ENCODE peak calls at places on chromosomes 11 and 22, in six cellular contexts. O, V, G, E, B and C are unnamed samples.

GRCh38 chr11:46036969-46037368 is 84.3 kb downstream of the PHF21A start:
- DNase-seq in O (no peak), V (no peak), G (no peak), E (no peak), B (no peak), C (no peak)

GRCh38 chr11:131681875-131682274 is 311.5 kb downstream of the NTM start:
- DNase-seq in O (no peak), V (no peak), G (no peak), E (no peak), B (no peak), C (no peak)

GRCh38 chr11:129275825-129276224 is 83.7 kb upstream of the ARHGAP32 start:
- DNase-seq in O (no peak), V (no peak), G (peak), E (no peak), B (no peak), C (no peak)

GRCh38 chr22:46070215-46070721 is 80.1 kb upstream of the PPARA start:
- DNase-seq in O (peak), V (peak), G (peak), E (no peak), B (peak), C (peak)

GRCh38 chr22:20725987-20726558 is 47.8 kb upstream of the SERPIND1 start:
- DNase-seq in O (no peak), V (no peak), G (no peak), E (no peak), B (no peak), C (no peak)

GRCh38 chr11:135008001-135008405 is 596.0 kb upstream of the B3GAT1 start:
- DNase-seq in O (no peak), V (no peak), G (no peak), E (no peak), B (no peak), C (no peak)

GRCh38 chr22:28992565-28993326 is 68.9 kb downstream of the C22orf31 start:
- DNase-seq in O (no peak), V (no peak), G (no peak), E (no peak), B (no peak), C (no peak)

GRCh38 chr11:86182976-86183584 is 61.5 kb upstream of the EED start:
- DNase-seq in O (peak), V (no peak), G (no peak), E (no peak), B (no peak), C (peak)

GRCh38 chr11:83054904-83055380 is 16.8 kb downstream of the RAB30 start:
- DNase-seq in O (no peak), V (no peak), G (no peak), E (no peak), B (no peak), C (peak)

GRCh38 chr11:45224766-45225165 is 61.4 kb downstream of the SYT13 start:
- DNase-seq in O (no peak), V (no peak), G (no peak), E (no peak), B (no peak), C (no peak)

GRCh38 chr11:66050581-66051231 is 1.5 kb upstream of the SF3B2 start:
- DNase-seq in O (no peak), V (no peak), G (no peak), E (no peak), B (no peak), C (no peak)

GRCh38 chr11:91248199-91248807 is 976.3 kb upstream of the FAT3 start:
- DNase-seq in O (no peak), V (no peak), G (no peak), E (peak), B (peak), C (peak)

GRCh38 chr11:114738954-114739353 is 60.6 kb downstream of the NXPE2 start:
- DNase-seq in O (peak), V (peak), G (peak), E (peak), B (peak), C (peak)

GRCh38 chr11:30012346-30012745 is 4.5 kb downstream of the KCNA4 start:
- DNase-seq in O (no peak), V (no peak), G (no peak), E (no peak), B (no peak), C (no peak)

GRCh38 chr11:18739684-18740083 is 13.7 kb upstream of the IGSF22 start:
- DNase-seq in O (no peak), V (no peak), G (no peak), E (no peak), B (no peak), C (no peak)

GRCh38 chr11:72688486-72688885 is 14.3 kb upstream of the PDE2A start:
- DNase-seq in O (no peak), V (no peak), G (no peak), E (no peak), B (no peak), C (no peak)

GRCh38 chr11:45266693-45267451 is 19.3 kb downstream of the SYT13 start:
- DNase-seq in O (no peak), V (no peak), G (no peak), E (no peak), B (no peak), C (no peak)

GRCh38 chr11:57597971-57598830 is 716 bp downstream of the SERPING1 start:
- DNase-seq in O (peak), V (peak), G (peak), E (no peak), B (peak), C (peak)

GRCh38 chr11:132595711-132596111 is 936.6 kb downstream of the OPCML start:
- DNase-seq in O (no peak), V (no peak), G (no peak), E (peak), B (peak), C (no peak)

GRCh38 chr11:16891964-16892363 is 122.2 kb downstream of the PLEKHA7 start:
- DNase-seq in O (no peak), V (no peak), G (no peak), E (peak), B (no peak), C (peak)

GRCh38 chr11:95365346-95365745 is 134.3 kb upstream of the SESN3 start:
- DNase-seq in O (peak), V (no peak), G (no peak), E (no peak), B (no peak), C (peak)

GRCh38 chr11:47916361-47916841 is 64.0 kb upstream of the PTPRJ start:
- DNase-seq in O (no peak), V (no peak), G (peak), E (no peak), B (peak), C (no peak)

GRCh38 chr11:35029979-35030378 is 109.0 kb upstream of the CD44 start:
- DNase-seq in O (no peak), V (no peak), G (no peak), E (peak), B (no peak), C (peak)

GRCh38 chr11:61626580-61627380 is 45.9 kb upstream of the SYT7 start:
- DNase-seq in O (no peak), V (peak), G (peak), E (no peak), B (peak), C (peak)

GRCh38 chr11:57459112-57460016 is 964 bp upstream of the RTN4RL2 start:
- DNase-seq in O (no peak), V (no peak), G (peak), E (no peak), B (peak), C (no peak)

GRCh38 chr22:23714596-23715588 is 24.1 kb downstream of the RGL4 start:
- DNase-seq in O (no peak), V (no peak), G (no peak), E (no peak), B (no peak), C (no peak)

GRCh38 chr11:118928870-118929495 is 3.3 kb upstream of the BCL9L start:
- DNase-seq in O (no peak), V (peak), G (peak), E (peak), B (peak), C (no peak)

GRCh38 chr11:130314184-130314748 is 451 bp downstream of the ZBTB44 start:
- DNase-seq in O (peak), V (peak), G (peak), E (peak), B (peak), C (no peak)

GRCh38 chr11:123371506-123372297 is 58.4 kb upstream of the GRAMD1B start:
- DNase-seq in O (no peak), V (no peak), G (no peak), E (no peak), B (no peak), C (no peak)
- H3K4me3 ChIP-seq in O (no peak), V (no peak), G (no peak), E (no peak), B (no peak), C (no peak)

DNA sequence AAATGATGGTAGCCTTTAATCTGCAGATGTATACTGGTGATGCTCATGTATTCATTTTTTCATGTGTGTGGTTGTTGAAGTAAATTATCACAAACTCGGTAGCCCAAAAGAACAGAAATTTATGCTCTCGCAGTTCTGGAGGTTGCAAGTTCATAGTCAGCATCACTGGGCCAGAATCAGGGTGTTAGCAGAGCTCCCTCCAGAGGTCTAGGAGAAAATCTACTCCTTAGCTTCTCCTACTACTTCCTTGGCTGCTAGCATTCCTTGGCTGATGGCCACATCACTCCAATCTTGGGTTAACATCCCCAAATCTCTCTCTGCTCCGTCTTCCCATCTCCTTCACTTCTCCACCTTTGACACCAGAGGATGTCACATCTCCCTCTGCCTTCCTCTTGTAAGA is 45.3 kb upstream of the GALNT18 start:
- DNase-seq in O (no peak), V (no peak), G (no peak), E (no peak), B (no peak), C (no peak)
- TF ChIP-seq CTCF in O (no peak), V (no peak), G (no peak), E (no peak), B (no peak), C (no peak)

GRCh38 chr11:101126551-101127347 is 2.9 kb downstream of the PGR start:
- DNase-seq in O (no peak), V (no peak), G (no peak), E (peak), B (peak), C (no peak)
- H3K4me3 ChIP-seq in O (no peak), V (peak), G (no peak), E (peak), B (peak), C (peak)

GRCh38 chr11:101862410-101863233 is 52.2 kb upstream of the CEP126 start:
- DNase-seq in O (no peak), V (no peak), G (no peak), E (peak), B (peak), C (peak)
- TF ChIP-seq CTCF in O (no peak), V (no peak), G (no peak), E (peak), B (peak), C (peak)

GRCh38 chr11:1747753-1748466 is 2.5 kb downstream of the IFITM10 start:
- DNase-seq in O (no peak), V (peak), G (peak), E (no peak), B (no peak), C (no peak)
- H3K4me3 ChIP-seq in O (no peak), V (peak), G (no peak), E (peak), B (no peak), C (peak)

GRCh38 chr22:38927033-38927789 is 30.2 kb upstream of the APOBEC3A start:
- DNase-seq in O (no peak), V (peak), G (peak), E (peak), B (peak), C (peak)

GRCh38 chr22:38923463-38924196 is 33.8 kb upstream of the APOBEC3A start:
- DNase-seq in O (no peak), V (peak), G (peak), E (peak), B (peak), C (peak)

GRCh38 chr22:38925571-38926041 is 31.8 kb upstream of the APOBEC3A start:
- DNase-seq in O (no peak), V (no peak), G (no peak), E (peak), B (no peak), C (no peak)

GRCh38 chr22:38921801-38922200 is 35.6 kb upstream of the APOBEC3A start:
- DNase-seq in O (no peak), V (no peak), G (no peak), E (no peak), B (no peak), C (no peak)

GRCh38 chr22:38924197-38924952 is 33.0 kb upstream of the APOBEC3A start:
- DNase-seq in O (no peak), V (peak), G (peak), E (peak), B (peak), C (peak)
- TF ChIP-seq CTCF in O (no peak), V (no peak), G (no peak), E (no peak), B (no peak), C (no peak)

GRCh38 chr11:116471608-116472007 is 301.2 kb downstream of the BUD13 start:
- DNase-seq in O (no peak), V (no peak), G (no peak), E (peak), B (no peak), C (peak)
- H3K4me3 ChIP-seq in O (no peak), V (no peak), G (no peak), E (no peak), B (no peak), C (no peak)

GRCh38 chr11:15194671-15195415 is 80.1 kb downstream of the INSC start:
- DNase-seq in O (no peak), V (no peak), G (no peak), E (peak), B (no peak), C (peak)

GRCh38 chr11:15189646-15190365 is 75.1 kb downstream of the INSC start:
- DNase-seq in O (no peak), V (no peak), G (no peak), E (peak), B (no peak), C (peak)

GRCh38 chr11:15190611-15191010 is 75.9 kb downstream of the INSC start:
- DNase-seq in O (no peak), V (no peak), G (no peak), E (no peak), B (no peak), C (no peak)

GRCh38 chr11:15189189-15189588 is 74.5 kb downstream of the INSC start:
- DNase-seq in O (no peak), V (no peak), G (no peak), E (no peak), B (no peak), C (no peak)

GRCh38 chr11:15192007-15192556 is 77.4 kb downstream of the INSC start:
- DNase-seq in O (no peak), V (no peak), G (no peak), E (no peak), B (no peak), C (no peak)
- TF ChIP-seq CTCF in O (no peak), V (no peak), G (no peak), E (no peak), B (no peak), C (no peak)